ENCODE peak calls at places on chromosomes 16 and 17, in nine cellular contexts. R, E, I, A, Y, G, U, V and J are unnamed samples.
A peak's percentile ranks its signal among the peaks of the same experiment; 100 is the strongest.

GRCh38 chr16:11076259-11077018 is 132.1 kb downstream of the CLEC16A start:
- DNase-seq in R (no peak), E (no peak), I (peak; percentile 61), A (peak; percentile 41), Y (peak; percentile 60), G (no peak), U (no peak), V (peak; percentile 86), J (peak; percentile 15)

GRCh38 chr16:69535123-69536050 is 30.4 kb upstream of the NFAT5 start:
- DNase-seq in R (no peak), E (peak; percentile 55), I (no peak), A (no peak), Y (no peak), G (peak; percentile 18), U (no peak), V (no peak), J (no peak)

GRCh38 chr16:17062676-17063075 is 408.1 kb downstream of the XYLT1 start:
- DNase-seq in R (no peak), E (no peak), I (no peak), A (no peak), Y (no peak), G (no peak), U (peak; percentile 31), V (no peak), J (no peak)

GRCh38 chr16:23423496-23424049 is 29.4 kb downstream of the COG7 start:
- DNase-seq in R (no peak), E (peak; percentile 98), I (no peak), A (peak; percentile 78), Y (no peak), G (peak; percentile 47), U (peak; percentile 55), V (no peak), J (no peak)

GRCh38 chr16:77221482-77221881 is 22.3 kb downstream of the SYCE1L start:
- DNase-seq in R (no peak), E (no peak), I (no peak), A (no peak), Y (no peak), G (no peak), U (no peak), V (no peak), J (no peak)

GRCh38 chr16:51952500-51952899 is 594.4 kb downstream of the TOX3 start:
- DNase-seq in R (no peak), E (no peak), I (no peak), A (no peak), Y (no peak), G (no peak), U (no peak), V (no peak), J (no peak)

GRCh38 chr16:55351936-55352335 is 27.9 kb downstream of the IRX6 start:
- DNase-seq in R (no peak), E (no peak), I (no peak), A (no peak), Y (no peak), G (no peak), U (no peak), V (no peak), J (no peak)

GRCh38 chr17:20173091-20173490 is 163.9 kb downstream of the SPECC1 start:
- DNase-seq in R (no peak), E (no peak), I (no peak), A (no peak), Y (no peak), G (no peak), U (no peak), V (no peak), J (no peak)

GRCh38 chr17:3647769-3648540 is 11.4 kb downstream of the CTNS start:
- DNase-seq in R (no peak), E (peak; percentile 68), I (no peak), A (no peak), Y (peak; percentile 44), G (no peak), U (peak; percentile 8), V (peak; percentile 65), J (peak; percentile 54)

GRCh38 chr16:57985204-57986121 is 14.5 kb upstream of the CNGB1 start:
- DNase-seq in R (peak; percentile 66), E (no peak), I (no peak), A (peak; percentile 78), Y (no peak), G (no peak), U (no peak), V (no peak), J (no peak)

GRCh38 chr17:73030995-73031394 is 61.5 kb downstream of the SLC39A11 start:
- DNase-seq in R (no peak), E (no peak), I (no peak), A (no peak), Y (no peak), G (no peak), U (no peak), V (no peak), J (peak; percentile 27)

GRCh38 chr17:10652984-10653680 is 4.0 kb downstream of the MYH3 start:
- DNase-seq in R (no peak), E (peak; percentile 29), I (no peak), A (no peak), Y (no peak), G (no peak), U (no peak), V (peak; percentile 23), J (no peak)

GRCh38 chr16:1433756-1434155 is 2.9 kb downstream of the PERCC1 start:
- DNase-seq in R (no peak), E (no peak), I (no peak), A (no peak), Y (no peak), G (no peak), U (no peak), V (no peak), J (no peak)

GRCh38 chr17:62179525-62180161 is 114.6 kb upstream of the MED13 start:
- DNase-seq in R (no peak), E (peak; percentile 72), I (no peak), A (no peak), Y (no peak), G (peak; percentile 73), U (no peak), V (no peak), J (no peak)

GRCh38 chr17:29610395-29610794 is 12.3 kb downstream of the CORO6 start:
- DNase-seq in R (no peak), E (no peak), I (no peak), A (no peak), Y (no peak), G (no peak), U (no peak), V (no peak), J (no peak)

GRCh38 chr16:81650982-81651562 is 128.0 kb upstream of the PLCG2 start:
- DNase-seq in R (peak; percentile 81), E (peak; percentile 29), I (no peak), A (peak; percentile 89), Y (no peak), G (no peak), U (no peak), V (no peak), J (peak; percentile 67)

GRCh38 chr17:66466933-66467367 is 164.5 kb downstream of the PRKCA start:
- DNase-seq in R (no peak), E (peak; percentile 99), I (no peak), A (no peak), Y (peak; percentile 32), G (peak; percentile 75), U (no peak), V (peak; percentile 40), J (no peak)

GRCh38 chr16:78196527-78196926 is 97.1 kb downstream of the WWOX start:
- DNase-seq in R (no peak), E (no peak), I (no peak), A (no peak), Y (no peak), G (no peak), U (no peak), V (no peak), J (peak; percentile 73)

GRCh38 chr17:48757524-48757961 is 29.0 kb upstream of the HOXB13 start:
- DNase-seq in R (no peak), E (no peak), I (no peak), A (no peak), Y (no peak), G (peak; percentile 77), U (no peak), V (no peak), J (no peak)

GRCh38 chr16:89522287-89522686 is 14.1 kb downstream of the SPG7 start:
- DNase-seq in R (no peak), E (no peak), I (no peak), A (no peak), Y (no peak), G (no peak), U (no peak), V (no peak), J (no peak)

GRCh38 chr16:15770512-15770911 is 86.3 kb downstream of the MYH11 start:
- DNase-seq in R (no peak), E (peak; percentile 61), I (no peak), A (peak; percentile 57), Y (no peak), G (peak; percentile 40), U (no peak), V (no peak), J (no peak)